ENCODE peak calls at places on chromosomes 11 and 22, in four cellular contexts. X, G, W and H are unnamed samples.

GRCh38 chr11:64238999-64239398 is 1.9 kb upstream of the FKBP2 start:
- DNase-seq in W (no peak), G (no peak), X (no peak), H (no peak)

GRCh38 chr22:22721681-22722309 is 77.4 kb downstream of the GGTLC2 start:
- DNase-seq in W (no peak), G (peak), X (no peak), H (no peak)

GRCh38 chr11:71336176-71336995 is 84.0 kb upstream of the SHANK2 start:
- DNase-seq in W (no peak), X (no peak), G (no peak), H (no peak)

GRCh38 chr11:68798221-68798813 is 43.4 kb downstream of the CPT1A start:
- DNase-seq in X (no peak), G (peak), W (peak), H (peak)

GRCh38 chr11:44957051-44957515 is 6.4 kb upstream of the TP53I11 start:
- DNase-seq in G (peak), X (no peak), W (peak), H (no peak)

GRCh38 chr11:46238078-46238966 is 39.1 kb upstream of the CREB3L1 start:
- DNase-seq in W (peak), G (peak), X (peak), H (no peak)

GRCh38 chr11:127675602-127676001 is 675.0 kb upstream of the KIRREL3 start:
- DNase-seq in W (no peak), G (no peak), X (no peak), H (no peak)

GRCh38 chr11:11608783-11609232 is 13.0 kb downstream of the GALNT18 start:
- DNase-seq in X (no peak), W (no peak), G (peak), H (peak)

GRCh38 chr22:50713008-50713385 is 25.0 kb upstream of the ACR start:
- DNase-seq in W (no peak), G (no peak), X (no peak), H (no peak)

GRCh38 chr11:64088159-64089026 is 52.7 kb downstream of the FLRT1 start:
- DNase-seq in W (peak), X (no peak), G (no peak), H (peak)

GRCh38 chr11:108198833-108199232 is 23.6 kb downstream of the NPAT start:
- DNase-seq in W (no peak), X (no peak), G (no peak), H (no peak)

GRCh38 chr11:72776117-72776843 is 17.6 kb downstream of the STARD10 start:
- DNase-seq in W (no peak), X (no peak), G (no peak), H (no peak)

GRCh38 chr22:27220349-27220748 is 563.0 kb downstream of the MIAT start:
- DNase-seq in G (peak), W (no peak), X (peak), H (no peak)

GRCh38 chr11:76823481-76824028 is 37.2 kb upstream of the ACER3 start:
- DNase-seq in X (no peak), G (peak), W (peak), H (no peak)

GRCh38 chr22:30635273-30636225 is at the start of gene SLC35E4:
- DNase-seq in X (peak), G (peak), W (peak), H (peak)

GRCh38 chr11:60948251-60948650 is 3.7 kb downstream of the SLC15A3 start:
- DNase-seq in W (no peak), G (no peak), X (no peak), H (no peak)

GRCh38 chr11:93072236-93072635 is 102.8 kb downstream of the MTNR1B start:
- DNase-seq in W (no peak), X (no peak), G (no peak), H (no peak)

GRCh38 chr11:47946682-47947575 is 33.4 kb upstream of the PTPRJ start:
- DNase-seq in G (peak), X (peak), W (peak), H (no peak)

GRCh38 chr22:30115705-30116104 is 35.4 kb downstream of the HORMAD2 start:
- DNase-seq in W (no peak), X (no peak), G (no peak), H (no peak)

GRCh38 chr11:123195182-123196059 is at the start of gene CLMP:
- DNase-seq in W (no peak), G (peak), X (no peak), H (no peak)